ENCODE peak calls at places on chromosomes 5 and 9, in six cellular contexts. B is SK-N-MC; C is stimulated activated CD4-positive, alpha-beta T cell treated with anti-CD3 and anti-CD28 coated beads, TNF-alpha, amount 100 ng/mL, for 1 hour; E is NCI-H1092 treated with DMSO at 0.1 percent for 48 hours; J is body of pancreas; Y is AG08395. K is an unnamed sample.

GRCh38 chr5:82107277-82107676 is 135.5 kb downstream of the ATG10 start:
- DNase-seq in B (no peak), C (no peak), E (no peak), J (no peak), Y (peak), K (no peak)

GRCh38 chr5:36090033-36090432 is 23.4 kb upstream of the UGT3A2 start:
- DNase-seq in B (no peak), C (no peak), E (no peak), J (no peak), Y (peak), K (no peak)

GRCh38 chr5:41094871-41095270 is 23.7 kb upstream of the MROH2B start:
- DNase-seq in B (no peak), C (no peak), E (no peak), J (no peak), Y (no peak), K (no peak)

GRCh38 chr9:99445377-99445891 is 223.4 kb downstream of the SEC61B start:
- DNase-seq in B (no peak), C (no peak), E (no peak), J (peak), Y (peak), K (no peak)

GRCh38 chr9:127977877-127978647 is 2.7 kb downstream of the EEIG1 start:
- DNase-seq in B (no peak), C (no peak), E (no peak), J (peak), Y (peak), K (peak)

GRCh38 chr9:110532908-110533665 is 46.5 kb downstream of the SVEP1 start:
- DNase-seq in B (no peak), C (no peak), E (no peak), J (no peak), Y (no peak), K (no peak)

GRCh38 chr5:1103505-1104326 is 8.1 kb downstream of the SLC12A7 start:
- DNase-seq in B (no peak), C (no peak), E (peak), J (peak), Y (no peak), K (peak)

GRCh38 chr5:51960617-51961115 is 577.4 kb downstream of the ISL1 start:
- DNase-seq in B (no peak), C (no peak), E (peak), J (no peak), Y (no peak), K (no peak)

GRCh38 chr5:176388003-176388340 is 426 bp downstream of the NOP16 start:
- DNase-seq in B (no peak), C (no peak), E (no peak), J (no peak), Y (peak), K (no peak)

GRCh38 chr5:86861514-86861913 is 243.8 kb downstream of the COX7C start:
- DNase-seq in B (no peak), C (no peak), E (no peak), J (no peak), Y (no peak), K (no peak)

GRCh38 chr5:157351386-157352089 is 85.6 kb downstream of the CYFIP2 start:
- DNase-seq in B (no peak), C (no peak), E (no peak), J (no peak), Y (no peak), K (no peak)

K was measured in Peyer's patch.